ENCODE peak calls at places on chromosomes 13 and 19, in four cellular contexts. Y is germinal center; G is posterior cingulate gyrus; A is activated naive CD8-positive, alpha-beta T cell treated with anti-CD3 and anti-CD28 coated beads, Interleukin-2, amount 50 U/mL, for 24 hours. O is an unnamed sample.

GRCh38 chr19:37304190-37304883 is 66.6 kb upstream of the ZNF527 start:
- DNase-seq in Y (no peak), G (peak), A (no peak), O (no peak)

GRCh38 chr13:42272115-42272756 is at the start of gene AKAP11:
- DNase-seq in Y (peak), G (peak), A (peak), O (peak)

GRCh38 chr13:43865892-43866291 is 13.6 kb downstream of the CCDC122 start:
- DNase-seq in Y (no peak), G (no peak), A (no peak), O (no peak)

GRCh38 chr19:35715981-35716734 is 1.6 kb upstream of the KMT2B start:
- DNase-seq in Y (no peak), G (peak), A (peak), O (no peak)

GRCh38 chr13:29100739-29101138 is 280.6 kb downstream of the MTUS2 start:
- DNase-seq in Y (no peak), G (no peak), A (no peak), O (no peak)

GRCh38 chr13:107649071-107649470 is 566.3 kb downstream of the LIG4 start:
- DNase-seq in Y (no peak), G (no peak), A (no peak), O (no peak)

GRCh38 chr13:98141938-98142426 is 912 bp upstream of the FARP1 start:
- DNase-seq in Y (no peak), G (no peak), A (no peak), O (peak)

GRCh38 chr13:38417727-38418126 is 68.1 kb downstream of the UFM1 start:
- DNase-seq in Y (no peak), G (no peak), A (peak), O (peak)

GRCh38 chr13:41004875-41005693 is 14.0 kb downstream of the ELF1 start:
- DNase-seq in Y (peak), G (no peak), A (no peak), O (peak)

GRCh38 chr13:98476106-98476505 is 100.8 kb downstream of the STK24 start:
- DNase-seq in Y (no peak), G (no peak), A (peak), O (no peak)

GRCh38 chr13:32001392-32001768 is 30.2 kb upstream of the FRY start:
- DNase-seq in Y (peak), G (no peak), A (no peak), O (peak)

GRCh38 chr19:35696835-35697234 is 7.5 kb upstream of the ZBTB32 start:
- DNase-seq in Y (no peak), G (no peak), A (no peak), O (no peak)

GRCh38 chr19:18060472-18060871 is 26.3 kb downstream of the IL12RB1 start:
- DNase-seq in Y (no peak), G (no peak), A (no peak), O (no peak)

GRCh38 chr13:100423375-100423774 is 165.2 kb downstream of the GGACT start:
- DNase-seq in Y (no peak), G (no peak), A (no peak), O (no peak)

GRCh38 chr19:19064811-19065745 is 1.3 kb downstream of the SLC25A42 start:
- DNase-seq in Y (peak), G (no peak), A (peak), O (peak)

GRCh38 chr13:94412870-94413269 is 66.6 kb downstream of the DCT start:
- DNase-seq in Y (no peak), G (no peak), A (no peak), O (no peak)

GRCh38 chr13:36815069-36815468 is 4.0 kb upstream of the RFXAP start:
- DNase-seq in Y (peak), G (no peak), A (no peak), O (peak)

GRCh38 chr19:48484931-48485612 is 15.9 kb downstream of the CYTH2 start:
- DNase-seq in Y (no peak), G (no peak), A (no peak), O (no peak)

GRCh38 chr19:40576181-40576584 is 490 bp upstream of the SHKBP1 start:
- DNase-seq in Y (peak), G (no peak), A (peak), O (no peak)

GRCh38 chr19:44476559-44477408 is 23.5 kb downstream of the ZNF180 start:
- DNase-seq in Y (no peak), G (no peak), A (no peak), O (peak)

GRCh38 chr13:88979465-88980180 is 1308.5 kb downstream of the SLITRK5 start:
- DNase-seq in Y (no peak), G (no peak), A (no peak), O (no peak)

GRCh38 chr19:28855216-28855615 is 357.7 kb downstream of the UQCRFS1 start:
- DNase-seq in Y (no peak), G (no peak), A (no peak), O (no peak)

GRCh38 chr19:2294377-2295335 is 12.7 kb upstream of the PEAK3 start:
- DNase-seq in Y (no peak), G (no peak), A (no peak), O (no peak)

GRCh38 chr13:34161829-34162544 is 344.0 kb downstream of the RFC3 start:
- DNase-seq in Y (no peak), G (no peak), A (no peak), O (no peak)

GRCh38 chr19:15633122-15633521 is 7.6 kb upstream of the CYP4F3 start:
- DNase-seq in Y (no peak), G (no peak), A (no peak), O (no peak)

GRCh38 chr13:45518525-45519235 is 53.9 kb downstream of the COG3 start:
- DNase-seq in Y (no peak), G (no peak), A (no peak), O (no peak)

GRCh38 chr13:107743983-107744382 is 471.4 kb downstream of the LIG4 start:
- DNase-seq in Y (no peak), G (no peak), A (no peak), O (no peak)

GRCh38 chr13:113161433-113161832 is 3.0 kb downstream of the PROZ start:
- DNase-seq in Y (no peak), G (peak), A (no peak), O (no peak)

GRCh38 chr19:17996826-17997316 is 11.1 kb upstream of the ARRDC2 start:
- DNase-seq in Y (peak), G (peak), A (peak), O (peak)

GRCh38 chr13:106033634-106034033 is 501.8 kb downstream of the EFNB2 start:
- DNase-seq in Y (no peak), G (no peak), A (no peak), O (no peak)

GRCh38 chr19:32313866-32314265 is 31.5 kb upstream of the ZNF507 start:
- DNase-seq in Y (no peak), G (no peak), A (no peak), O (no peak)